ENCODE peak calls at places on chromosomes 12 and 14, in eight cellular contexts. U is A549, J is mucosa of descending colon, T is AG04450, M is endothelial cell of umbilical vein, P is Panc1, A is tibial artery, Y is lower leg skin. F is an unnamed sample.

GRCh38 chr12:129520736-129521135 is 383.1 kb downstream of the TMEM132D start:
- DNase-seq in M (no peak), P (no peak), J (no peak), T (no peak), A (no peak), U (no peak), Y (no peak), F (no peak)

GRCh38 chr12:20175704-20176388 is 192.5 kb upstream of the PDE3A start:
- DNase-seq in J (no peak), Y (no peak), A (no peak), U (peak), P (no peak), T (no peak), M (no peak), F (no peak)

GRCh38 chr14:87975636-87976035 is 17.3 kb downstream of the GALC start:
- DNase-seq in U (no peak), P (no peak), T (no peak), M (no peak), A (no peak), J (no peak), Y (no peak), F (no peak)

GRCh38 chr14:68723808-68724268 is 69.0 kb downstream of the ZFP36L1 start:
- DNase-seq in P (no peak), M (peak), U (peak), A (no peak), Y (no peak), T (no peak), J (no peak), F (no peak)

GRCh38 chr12:131203666-131204415 is 250.1 kb downstream of the ADGRD1 start:
- DNase-seq in M (no peak), T (no peak), A (no peak), P (no peak), J (no peak), Y (no peak), U (no peak), F (no peak)

GRCh38 chr12:55072093-55072492 is 52.3 kb downstream of the NEUROD4 start:
- DNase-seq in T (no peak), A (no peak), M (peak), Y (peak), U (peak), J (peak), P (no peak), F (no peak)

GRCh38 chr14:53375573-53375972 is 222.4 kb upstream of the DDHD1 start:
- DNase-seq in A (no peak), J (no peak), Y (no peak), P (no peak), M (no peak), U (no peak), T (no peak), F (no peak)

GRCh38 chr12:106133136-106134087 is 5.3 kb downstream of the NUAK1 start:
- DNase-seq in A (no peak), P (no peak), U (peak), T (no peak), J (no peak), M (no peak), Y (no peak), F (no peak)

GRCh38 chr12:103748875-103749274 is 92.2 kb downstream of the NT5DC3 start:
- DNase-seq in T (no peak), M (no peak), Y (no peak), P (no peak), A (no peak), J (no peak), U (no peak), F (no peak)

GRCh38 chr14:79496701-79497100 is 714.6 kb downstream of the DIO2 start:
- DNase-seq in P (no peak), M (no peak), Y (no peak), U (no peak), J (no peak), T (no peak), A (no peak), F (no peak)

DNA sequence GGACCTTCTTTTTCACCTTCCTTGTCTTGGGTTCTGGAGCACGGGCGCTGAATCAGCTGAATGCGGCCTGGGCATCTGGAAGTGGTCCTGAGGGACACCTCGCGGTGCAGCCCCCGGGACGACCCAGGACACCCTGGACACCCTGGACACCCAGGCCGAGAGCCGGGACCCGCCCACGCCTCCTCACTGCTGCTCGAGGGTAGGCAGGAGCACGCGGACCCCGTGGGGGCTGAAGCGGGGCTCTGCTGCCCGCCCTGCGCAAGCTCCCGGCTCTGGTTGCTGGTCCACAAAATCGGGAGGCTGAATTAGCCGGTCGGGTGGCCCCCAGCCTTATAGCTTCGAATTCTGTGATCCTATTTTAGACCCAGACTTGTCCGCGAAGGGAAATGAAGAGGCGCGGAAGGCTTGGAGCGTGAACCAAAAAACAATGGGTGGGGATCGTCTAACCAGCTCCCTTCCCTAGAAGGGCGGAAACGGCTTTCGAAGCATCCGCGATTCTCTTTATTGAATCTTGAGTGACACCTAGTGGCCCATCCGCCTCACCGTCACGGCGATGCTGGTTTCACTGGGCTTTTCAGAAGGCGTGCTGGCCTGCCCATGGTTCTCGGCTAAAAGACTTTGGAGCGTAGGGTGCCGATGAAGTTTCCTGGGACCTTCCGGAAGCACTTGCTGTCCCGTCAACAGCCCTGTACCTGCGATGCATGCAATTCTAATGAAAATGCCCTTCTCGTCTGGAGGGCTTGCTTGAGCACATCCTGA is 46.3 kb upstream of the PLXNC1 start:
- DNase-seq in P (peak), J (peak), M (peak), U (peak), Y (peak), T (peak), A (peak), F (no peak)
- TF ChIP-seq CTCF in P (peak), J (peak), M (peak), U (peak), Y (peak), T (peak), A (peak), F (peak)

DNA sequence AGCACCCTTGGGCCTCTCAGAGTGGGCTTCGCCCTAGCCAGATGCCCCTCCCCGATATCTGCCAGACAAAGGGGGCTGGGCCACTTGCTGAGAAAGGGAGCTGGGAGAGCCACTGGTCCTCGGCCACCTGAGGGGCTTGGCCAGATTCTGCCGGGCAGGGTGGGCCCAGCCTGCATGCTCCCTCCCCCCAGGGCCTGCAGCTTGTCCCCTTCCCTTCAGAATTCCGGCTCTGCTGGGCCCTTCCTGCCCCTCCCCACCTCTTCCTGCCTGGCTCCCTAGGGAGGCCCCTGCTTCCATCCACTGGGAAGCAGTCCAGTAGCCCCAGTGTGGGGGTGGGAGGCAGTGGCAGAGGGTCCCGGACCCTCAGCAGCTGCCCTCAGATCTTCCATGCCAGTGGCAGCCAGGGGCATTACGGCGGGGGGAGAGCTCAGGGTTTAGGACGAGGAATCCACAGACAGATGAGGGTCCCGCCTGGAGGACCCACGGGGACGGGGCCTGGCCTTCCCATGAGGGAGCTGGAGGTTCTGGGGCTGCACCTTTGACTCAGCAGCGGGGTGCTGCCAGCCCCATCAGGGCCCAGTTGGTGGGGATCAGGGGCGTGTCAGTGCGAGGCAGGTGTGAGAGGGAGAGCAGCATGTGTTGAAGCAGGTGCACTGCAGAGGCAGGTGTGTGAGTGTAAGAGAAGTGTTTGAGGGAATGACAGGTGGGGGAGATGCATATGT is 2.5 kb downstream of the CRIP2 start:
- DNase-seq in A (no peak), P (no peak), U (no peak), M (peak), T (no peak), Y (no peak), J (no peak), F (no peak)
- H3K4me3 ChIP-seq in A (peak), P (peak), U (no peak), M (peak), T (peak), Y (no peak), J (no peak), F (no peak)

GRCh38 chr12:6367969-6368892 is 7.1 kb downstream of the SCNN1A start:
- DNase-seq in Y (no peak), M (no peak), T (no peak), U (peak), A (no peak), P (no peak), J (no peak), F (no peak)
- TF ChIP-seq CTCF in Y (no peak), M (no peak), T (no peak), U (peak), A (no peak), P (no peak), J (no peak), F (no peak)

GRCh38 chr14:37198907-37199306 is 1.2 kb downstream of the MIPOL1 start:
- DNase-seq in T (no peak), M (no peak), U (no peak), Y (no peak), P (no peak), A (no peak), J (no peak), F (no peak)
- H3K4me3 ChIP-seq in T (peak), M (peak), U (peak), Y (no peak), P (peak), A (no peak), J (no peak), F (peak)

DNA sequence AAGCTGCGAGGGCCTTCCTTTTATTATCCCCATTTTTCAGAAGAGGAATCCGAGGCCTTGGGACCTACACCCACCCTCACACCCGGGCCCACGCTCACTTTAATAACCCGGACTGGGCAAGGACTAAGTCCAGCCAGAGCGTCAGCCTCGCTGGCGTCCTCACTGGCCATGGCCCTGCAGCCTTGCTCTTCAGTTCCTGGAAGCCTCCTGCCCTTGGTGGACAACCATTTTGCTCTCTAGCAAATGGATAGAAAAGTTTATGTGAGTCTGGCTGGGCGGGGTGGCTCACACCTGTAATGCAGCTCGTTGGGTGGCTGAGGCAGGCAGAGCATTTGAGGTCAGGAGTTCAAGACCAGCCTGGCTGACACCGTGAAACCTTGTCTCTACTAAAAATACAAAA is 9.8 kb downstream of the RTL1 start:
- DNase-seq in Y (no peak), J (no peak), U (no peak), T (no peak), M (no peak), A (no peak), P (no peak), F (no peak)
- TF ChIP-seq CTCF in Y (no peak), J (no peak), U (no peak), T (no peak), M (no peak), A (no peak), P (no peak), F (no peak)

GRCh38 chr14:21103710-21104447 is 3.0 kb downstream of the TMEM253 start:
- DNase-seq in M (peak), U (peak), J (peak), P (peak), Y (peak), T (peak), A (peak), F (peak)

GRCh38 chr14:21104448-21105060 is 3.7 kb downstream of the TMEM253 start:
- DNase-seq in J (peak), A (peak), P (peak), U (peak), M (peak), T (no peak), Y (peak), F (no peak)

GRCh38 chr14:21106506-21107359 is 5.9 kb downstream of the TMEM253 start:
- DNase-seq in A (peak), Y (peak), J (peak), M (peak), U (peak), P (peak), T (no peak), F (no peak)

GRCh38 chr14:21106191-21106505 is 5.3 kb downstream of the TMEM253 start:
- DNase-seq in T (no peak), U (peak), Y (no peak), A (no peak), J (no peak), P (no peak), M (no peak), F (no peak)

DNA sequence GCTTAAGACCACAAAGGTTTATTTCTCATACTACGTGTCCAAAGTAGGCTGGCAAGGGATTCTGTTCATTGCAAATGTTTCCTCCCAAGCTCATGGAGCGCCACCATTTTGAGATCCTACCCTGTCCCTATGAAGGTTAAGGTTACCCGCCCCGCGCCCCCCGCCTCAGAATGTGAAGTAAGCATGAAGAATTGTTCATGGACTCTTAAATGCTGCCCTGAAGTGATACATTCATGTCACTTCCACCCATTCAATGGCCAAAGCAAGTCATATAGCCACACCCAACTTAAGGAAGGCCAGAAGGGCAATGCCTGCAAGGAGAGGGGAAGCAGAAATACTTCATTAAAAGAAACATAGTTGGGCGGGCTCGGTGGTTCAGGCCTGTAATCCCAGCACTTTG is 4.2 kb downstream of the TMEM253 start:
- DNase-seq in U (no peak), J (no peak), P (no peak), A (no peak), M (no peak), Y (no peak), T (no peak), F (no peak)
- H3K4me3 ChIP-seq in U (peak), J (no peak), P (no peak), A (no peak), M (no peak), Y (no peak), T (no peak), F (no peak)

GRCh38 chr12:75528272-75528671 is 16.9 kb upstream of the KRR1 start:
- DNase-seq in J (no peak), T (no peak), M (no peak), P (no peak), Y (no peak), A (no peak), U (no peak), F (no peak)

GRCh38 chr12:75526655-75527511 is 15.5 kb upstream of the KRR1 start:
- DNase-seq in Y (no peak), T (peak), M (peak), J (no peak), A (no peak), P (no peak), U (peak), F (no peak)

GRCh38 chr12:75528692-75529091 is 17.3 kb upstream of the KRR1 start:
- DNase-seq in M (no peak), P (no peak), Y (no peak), T (no peak), J (no peak), A (no peak), U (no peak), F (no peak)

GRCh38 chr12:75529826-75530225 is 18.4 kb upstream of the KRR1 start:
- DNase-seq in J (no peak), U (no peak), Y (no peak), P (no peak), T (no peak), M (no peak), A (no peak), F (no peak)

GRCh38 chr12:75525263-75525662 is 13.9 kb upstream of the KRR1 start:
- DNase-seq in Y (no peak), J (no peak), M (no peak), T (no peak), U (no peak), A (no peak), P (no peak), F (no peak)
- TF ChIP-seq CTCF in Y (no peak), J (no peak), M (no peak), T (peak), U (peak), A (no peak), P (peak), F (peak)